ENCODE peak calls at places on chromosomes 3 and 15, in ten cellular contexts. Q is hepatocyte, V is suprapubic skin, G is Peyer's patch, Y is uterus, K is GM23338, C is endodermal cell, U is esophagus squamous epithelium, E is upper lobe of right lung, S is heart right ventricle. L is an unnamed sample. For H3K4me1, the result is how much of the 10 kb centered on the place peaks cover.

GRCh38 chr15:85011210-85011571 is 29.5 kb downstream of the PDE8A start:
- DNase-seq in Q (no peak), V (no peak), G (no peak), Y (no peak), K (no peak), C (no peak), U (no peak), E (no peak), S (no peak), L (no peak)

GRCh38 chr15:75042730-75043508 is 19.5 kb downstream of the PPCDC start:
- DNase-seq in Q (peak), V (peak), G (peak), Y (peak), K (peak), C (peak), U (peak), E (peak), S (peak), L (peak)

GRCh38 chr3:13144163-13145023 is 71.2 kb upstream of the IQSEC1 start:
- DNase-seq in Q (no peak), V (peak), G (no peak), Y (no peak), K (no peak), C (peak), U (no peak), E (peak), S (no peak), L (no peak)

GRCh38 chr15:70741677-70742293 is 21.6 kb downstream of the UACA start:
- DNase-seq in Q (no peak), V (no peak), G (no peak), Y (no peak), K (no peak), C (no peak), U (no peak), E (no peak), S (no peak), L (no peak)

GRCh38 chr15:58605931-58606330 is 143.6 kb downstream of the ADAM10 start:
- DNase-seq in Q (no peak), V (no peak), G (no peak), Y (no peak), K (no peak), C (no peak), U (no peak), E (no peak), S (no peak), L (no peak)

GRCh38 chr3:64357481-64357880 is 132.2 kb upstream of the PRICKLE2 start:
- DNase-seq in Q (no peak), V (no peak), G (no peak), Y (no peak), K (no peak), C (no peak), U (no peak), E (no peak), S (no peak), L (no peak)

GRCh38 chr3:128607710-128608048 is 42.9 kb downstream of the RPN1 start:
- DNase-seq in Q (no peak), V (no peak), G (no peak), Y (no peak), K (no peak), C (no peak), U (no peak), E (no peak), S (no peak), L (peak)

GRCh38 chr3:18751514-18751913 is 326.4 kb upstream of the SATB1 start:
- DNase-seq in Q (no peak), V (no peak), G (no peak), Y (no peak), K (no peak), C (no peak), U (no peak), E (no peak), S (no peak), L (no peak)

GRCh38 chr3:175940243-175940642 is 1081.1 kb downstream of the NAALADL2 start:
- DNase-seq in Q (no peak), V (no peak), G (no peak), Y (no peak), K (no peak), C (no peak), U (no peak), E (no peak), S (no peak), L (no peak)

GRCh38 chr15:23447107-23447500 is at the start of gene GOLGA6L2:
- DNase-seq in Q (no peak), V (no peak), G (no peak), Y (no peak), K (peak), C (peak), U (no peak), E (no peak), S (no peak), L (peak)

GRCh38 chr3:195587824-195588223 is 4.1 kb upstream of the APOD start:
- DNase-seq in Q (no peak), V (no peak), G (no peak), Y (no peak), K (no peak), C (no peak), U (no peak), E (no peak), S (no peak), L (no peak)

GRCh38 chr3:184186184-184186901 is at the start of gene ABCF3:
- DNase-seq in Q (no peak), V (no peak), G (no peak), Y (peak), K (no peak), C (no peak), U (no peak), E (peak), S (peak), L (no peak)

GRCh38 chr15:69548771-69549170 is 96.2 kb downstream of the RPLP1 start:
- DNase-seq in Q (no peak), V (no peak), G (no peak), Y (no peak), K (no peak), C (no peak), U (no peak), E (no peak), S (no peak), L (no peak)

GRCh38 chr3:188037116-188037718 is 116.7 kb upstream of the LPP start:
- DNase-seq in Q (peak), V (no peak), G (no peak), Y (no peak), K (peak), C (peak), U (no peak), E (no peak), S (no peak), L (peak)

GRCh38 chr3:18645603-18646002 is 220.5 kb upstream of the SATB1 start:
- DNase-seq in Q (no peak), V (no peak), G (no peak), Y (no peak), K (no peak), C (no peak), U (no peak), E (no peak), S (no peak), L (no peak)

GRCh38 chr15:100766225-100767001 is 113.2 kb upstream of the ALDH1A3 start:
- DNase-seq in Q (no peak), V (no peak), G (no peak), Y (no peak), K (no peak), C (peak), U (no peak), E (peak), S (no peak), L (no peak)

GRCh38 chr3:150235799-150236198 is 172.3 kb upstream of the TSC22D2 start:
- DNase-seq in Q (no peak), V (no peak), G (no peak), Y (no peak), K (no peak), C (no peak), U (no peak), E (no peak), S (no peak), L (no peak)

GRCh38 chr15:37771462-37771861 is 163.0 kb upstream of the TMCO5A start:
- DNase-seq in Q (no peak), V (no peak), G (no peak), Y (no peak), K (no peak), C (no peak), U (no peak), E (no peak), S (no peak), L (no peak)

GRCh38 chr3:129014148-129014547 is 13.0 kb downstream of the EFCC1 start:
- DNase-seq in Q (no peak), V (no peak), G (no peak), Y (no peak), K (no peak), C (no peak), U (no peak), E (no peak), S (no peak), L (no peak)

GRCh38 chr3:4447600-4448561 is 19.2 kb downstream of the SUMF1 start:
- DNase-seq in Q (no peak), V (no peak), G (no peak), Y (no peak), K (peak), C (no peak), U (no peak), E (no peak), S (no peak), L (no peak)

GRCh38 chr15:52642386-52643361 is 36.5 kb downstream of the ATOSA start:
- DNase-seq in Q (no peak), V (no peak), G (no peak), Y (no peak), K (no peak), C (no peak), U (no peak), E (no peak), S (no peak), L (peak)

GRCh38 chr3:81581966-81582599 is 179.4 kb downstream of the GBE1 start:
- DNase-seq in Q (peak), V (no peak), G (no peak), Y (peak), K (peak), C (peak), U (no peak), E (no peak), S (no peak), L (peak)

GRCh38 chr15:68311464-68311835 is 33.9 kb downstream of the FEM1B start:
- DNase-seq in Q (no peak), V (peak), G (no peak), Y (peak), K (no peak), C (no peak), U (no peak), E (no peak), S (no peak), L (peak)

GRCh38 chr3:18216996-18217395 is 208.1 kb downstream of the SATB1 start:
- DNase-seq in Q (no peak), V (no peak), G (no peak), Y (no peak), K (peak), C (no peak), U (no peak), E (no peak), S (no peak), L (no peak)

GRCh38 chr15:63407612-63408011 is 26.0 kb upstream of the CA12 start:
- DNase-seq in Q (no peak), V (no peak), G (no peak), Y (no peak), K (no peak), C (no peak), U (no peak), E (no peak), S (no peak), L (no peak)

GRCh38 chr15:99440551-99441426 is 125.0 kb upstream of the MEF2A start:
- DNase-seq in Q (no peak), V (peak), G (peak), Y (peak), K (no peak), C (peak), U (no peak), E (no peak), S (no peak), L (peak)

GRCh38 chr3:189392969-189393368 is 221.2 kb downstream of the TPRG1 start:
- DNase-seq in Q (peak), V (peak), G (no peak), Y (no peak), K (no peak), C (no peak), U (no peak), E (no peak), S (no peak), L (no peak)

GRCh38 chr3:87719060-87719459 is 339.7 kb downstream of the CGGBP1 start:
- DNase-seq in Q (no peak), V (no peak), G (no peak), Y (no peak), K (no peak), C (no peak), U (no peak), E (no peak), S (no peak), L (no peak)

GRCh38 chr3:131349946-131350347 is 31.6 kb upstream of the NUDT16 start:
- DNase-seq in Q (peak), V (no peak), G (no peak), Y (no peak), K (no peak), C (no peak), U (no peak), E (no peak), S (peak), L (no peak)

GRCh38 chr15:77069521-77070121 is 1.3 kb downstream of the TSPAN3 start:
- DNase-seq in Q (peak), V (no peak), G (no peak), Y (no peak), K (peak), C (no peak), U (no peak), E (peak), S (no peak), L (peak)

GRCh38 chr3:166291510-166291909 is 454.3 kb upstream of the BCHE start:
- DNase-seq in Q (peak), V (no peak), G (no peak), Y (no peak), K (peak), C (peak), U (no peak), E (no peak), S (no peak), L (no peak)

GRCh38 chr3:100769693-100770092 is 60.4 kb downstream of the TFG start:
- DNase-seq in Q (no peak), V (no peak), G (no peak), Y (no peak), K (peak), C (peak), U (no peak), E (no peak), S (no peak), L (no peak)

GRCh38 chr15:72195101-72195511 is 2.5 kb downstream of the GRAMD2A start:
- DNase-seq in Q (no peak), V (no peak), G (no peak), Y (no peak), K (no peak), C (peak), U (no peak), E (no peak), S (no peak), L (no peak)

GRCh38 chr15:74725845-74726773 is 781 bp upstream of the CYP1A1 start:
- DNase-seq in Q (peak), V (peak), G (peak), Y (peak), K (peak), C (peak), U (no peak), E (peak), S (peak), L (peak)

GRCh38 chr3:175346573-175347356 is 487.6 kb downstream of the NAALADL2 start:
- DNase-seq in Q (peak), V (peak), G (no peak), Y (peak), K (no peak), C (no peak), U (no peak), E (peak), S (peak), L (peak)

GRCh38 chr3:98329392-98330124 is 24.1 kb upstream of the OR5K4 start:
- DNase-seq in Q (peak), V (no peak), G (no peak), Y (no peak), K (peak), C (peak), U (no peak), E (no peak), S (no peak), L (peak)

GRCh38 chr15:40855706-40856234 is 11.9 kb downstream of the SPINT1 start:
- DNase-seq in Q (no peak), V (no peak), G (no peak), Y (no peak), K (no peak), C (no peak), U (no peak), E (no peak), S (no peak), L (no peak)

GRCh38 chr15:40854161-40854560 is 10.3 kb downstream of the SPINT1 start:
- DNase-seq in Q (no peak), V (no peak), G (no peak), Y (no peak), K (no peak), C (no peak), U (no peak), E (no peak), S (no peak), L (no peak)

GRCh38 chr15:40850576-40851112 is 6.8 kb downstream of the SPINT1 start:
- DNase-seq in Q (peak), V (no peak), G (no peak), Y (no peak), K (no peak), C (no peak), U (no peak), E (no peak), S (no peak), L (no peak)

GRCh38 chr15:40853241-40853890 is 9.5 kb downstream of the SPINT1 start:
- DNase-seq in Q (no peak), V (peak), G (no peak), Y (no peak), K (no peak), C (no peak), U (no peak), E (no peak), S (no peak), L (no peak)

GRCh38 chr15:40852529-40852928 is 8.7 kb downstream of the SPINT1 start:
- DNase-seq in Q (no peak), V (no peak), G (no peak), Y (no peak), K (no peak), C (no peak), U (no peak), E (no peak), S (no peak), L (no peak)
- H3K27ac ChIP-seq in Q (peak), V (no peak), G (peak), Y (no peak), K (no peak), C (no peak), U (no peak), E (no peak), S (no peak), L (no peak)

DNA sequence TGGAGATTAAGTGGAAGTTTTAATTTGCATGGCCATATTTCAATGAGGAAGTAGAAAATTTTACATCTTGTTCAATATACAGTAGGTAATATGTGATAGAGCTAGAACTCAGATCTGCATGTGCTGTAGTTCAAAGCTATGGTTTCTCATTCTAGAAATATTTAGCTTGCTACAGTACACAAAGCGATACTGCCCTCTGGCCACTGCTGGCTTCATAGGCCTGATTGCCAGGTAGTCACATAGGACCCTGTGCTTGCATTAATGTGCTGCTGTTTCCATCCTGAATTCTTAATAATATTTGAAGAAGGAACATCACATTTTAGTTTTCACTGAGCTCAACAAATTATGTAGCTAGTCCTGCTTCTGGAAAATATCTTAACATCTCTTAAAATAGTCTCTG is 87.0 kb downstream of the PLSCR2 start:
- DNase-seq in Q (peak), V (no peak), G (no peak), Y (no peak), K (peak), C (peak), U (no peak), E (no peak), S (no peak), L (no peak)
- TF ChIP-seq CTCF in Q (peak), V (no peak), G (no peak), Y (peak), K (peak), C (peak), U (no peak), E (no peak), S (no peak), L (no peak)

DNA sequence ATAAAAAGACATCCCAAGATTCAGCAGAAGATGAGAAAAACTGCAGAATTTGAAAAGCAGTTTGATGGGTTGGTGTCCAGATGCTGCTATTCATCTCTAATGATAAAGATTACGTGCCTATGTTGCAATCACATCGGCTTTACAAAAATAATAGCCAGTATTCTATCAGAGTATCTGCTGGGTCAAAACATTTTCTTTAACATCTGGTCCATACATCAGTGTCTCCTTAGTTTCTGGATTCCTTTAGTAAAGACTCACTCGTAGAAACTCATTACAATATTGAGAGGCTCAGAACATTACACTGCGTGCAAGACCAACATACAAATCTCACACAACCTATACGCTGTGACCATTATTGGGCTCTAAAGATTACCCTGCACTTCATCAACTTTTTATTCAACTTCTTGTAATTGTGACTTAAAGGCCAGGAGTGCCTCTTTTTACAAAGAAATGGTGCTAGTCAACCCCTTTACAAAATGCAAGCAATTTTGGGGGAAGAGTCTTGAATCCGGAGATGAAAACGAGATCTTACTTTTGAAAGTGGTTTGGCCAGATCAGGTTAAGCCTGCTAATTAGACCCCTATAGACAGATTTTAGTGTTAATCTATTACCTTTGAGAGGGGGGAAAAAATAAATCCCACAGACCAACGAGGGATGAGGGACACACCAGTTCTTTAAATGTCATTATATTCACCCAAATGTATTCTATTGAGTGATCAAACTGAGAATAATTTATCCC is 2.9 kb downstream of the TRA2B start:
- DNase-seq in Q (no peak), V (no peak), G (no peak), Y (no peak), K (no peak), C (peak), U (no peak), E (no peak), S (no peak), L (no peak)
- H3K4me1 ChIP-seq in Q (under half), V (half or more), G (under half), Y (under half), K (under half), C (under half), U (under half), E (half or more), S (under half), L (under half)

DNA sequence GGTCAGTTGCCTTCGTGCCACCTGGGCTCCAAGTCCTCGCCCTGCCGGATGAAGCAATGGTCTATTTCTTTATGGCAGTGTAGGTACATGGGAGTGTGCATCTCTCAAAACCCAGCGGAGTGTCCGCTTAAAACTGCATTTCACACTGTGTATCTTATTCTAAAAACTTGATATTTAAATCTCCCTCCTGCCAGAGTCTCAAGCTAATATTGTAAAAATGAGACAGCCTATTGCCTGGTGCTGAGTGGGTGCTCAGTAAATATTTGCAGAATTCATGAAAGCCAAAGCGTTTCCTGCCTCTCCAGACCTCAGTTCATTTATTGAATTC is 313 bp upstream of the TBC1D2B start:
- DNase-seq in Q (no peak), V (no peak), G (no peak), Y (no peak), K (no peak), C (no peak), U (no peak), E (no peak), S (no peak), L (no peak)
- H3K27ac ChIP-seq in Q (peak), V (peak), G (peak), Y (peak), K (no peak), C (no peak), U (peak), E (peak), S (peak), L (no peak)

GRCh38 chr3:133574260-133574881 is 885 bp downstream of the CDV3 start:
- DNase-seq in Q (peak), V (peak), G (peak), Y (peak), K (peak), C (peak), U (no peak), E (peak), S (peak), L (peak)
- TF ChIP-seq CTCF in Q (peak), V (no peak), G (no peak), Y (peak), K (peak), C (peak), U (peak), E (peak), S (no peak), L (no peak)

GRCh38 chr15:90956551-90957104 is 1.9 kb downstream of the RCCD1 start:
- DNase-seq in Q (peak), V (no peak), G (peak), Y (peak), K (peak), C (peak), U (no peak), E (peak), S (peak), L (peak)
- H3K4me1 ChIP-seq in Q (under half), V (under half), G (under half), Y (under half), K (under half), C (under half), U (under half), E (under half), S (under half), L (under half)

L was measured in testis.